ENCODE peak calls at places on chromosomes 2 and 18, in six cellular contexts. K is NB4, G is heart right ventricle, M is spleen, W is astrocyte of the spinal cord, V is fibroblast of lung. E is an unnamed sample.

GRCh38 chr2:122639176-122639575 is 883.7 kb downstream of the TSN start:
- DNase-seq in W (no peak), G (no peak), K (no peak), M (no peak), V (no peak), E (peak)

GRCh38 chr2:174873457-174873856 is 109.2 kb upstream of the CHRNA1 start:
- DNase-seq in V (peak), K (no peak), W (peak), G (no peak), M (no peak), E (no peak)

GRCh38 chr2:159592446-159592845 is 23.9 kb downstream of the BAZ2B start:
- DNase-seq in K (no peak), M (no peak), G (no peak), W (no peak), V (no peak), E (no peak)

GRCh38 chr2:174343343-174343637 is 8.5 kb downstream of the SP9 start:
- DNase-seq in K (peak), V (no peak), W (no peak), G (no peak), M (no peak), E (no peak)

GRCh38 chr2:30255466-30256408 is 24.4 kb downstream of the LBH start:
- DNase-seq in V (no peak), M (no peak), G (no peak), W (no peak), K (no peak), E (no peak)

GRCh38 chr2:130252880-130253645 is 54.8 kb upstream of the TUBA3E start:
- DNase-seq in M (no peak), K (no peak), V (peak), G (no peak), W (no peak), E (no peak)

GRCh38 chr2:237234268-237234667 is 148.6 kb downstream of the COPS8 start:
- DNase-seq in M (no peak), V (no peak), K (no peak), G (no peak), W (no peak), E (no peak)

GRCh38 chr2:202290970-202291369 is 25.4 kb downstream of the NOP58 start:
- DNase-seq in W (no peak), K (no peak), V (peak), G (no peak), M (no peak), E (no peak)

GRCh38 chr2:184646593-184646992 is 48.3 kb downstream of the ZNF804A start:
- DNase-seq in G (no peak), V (no peak), M (no peak), K (no peak), W (no peak), E (no peak)

GRCh38 chr18:63317982-63318881 is 1.3 kb downstream of the BCL2 start:
- DNase-seq in M (peak), W (no peak), G (peak), K (peak), V (no peak), E (peak)

GRCh38 chr18:58616446-58616845 is 12.4 kb downstream of the ALPK2 start:
- DNase-seq in M (no peak), W (no peak), G (no peak), V (no peak), K (no peak), E (no peak)

GRCh38 chr18:67135981-67136380 is 380.5 kb downstream of the DSEL start:
- DNase-seq in W (no peak), V (no peak), G (no peak), M (no peak), K (no peak), E (no peak)

GRCh38 chr18:44638141-44638540 is 42.5 kb upstream of the SETBP1 start:
- DNase-seq in W (no peak), M (no peak), K (no peak), V (no peak), G (no peak), E (no peak)

GRCh38 chr2:8251291-8251690 is 430.6 kb upstream of the ID2 start:
- DNase-seq in W (no peak), G (no peak), M (no peak), V (no peak), K (peak), E (no peak)

GRCh38 chr2:30225131-30225762 is 6.1 kb upstream of the LBH start:
- DNase-seq in G (peak), K (no peak), V (peak), M (peak), W (peak), E (peak)

DNA sequence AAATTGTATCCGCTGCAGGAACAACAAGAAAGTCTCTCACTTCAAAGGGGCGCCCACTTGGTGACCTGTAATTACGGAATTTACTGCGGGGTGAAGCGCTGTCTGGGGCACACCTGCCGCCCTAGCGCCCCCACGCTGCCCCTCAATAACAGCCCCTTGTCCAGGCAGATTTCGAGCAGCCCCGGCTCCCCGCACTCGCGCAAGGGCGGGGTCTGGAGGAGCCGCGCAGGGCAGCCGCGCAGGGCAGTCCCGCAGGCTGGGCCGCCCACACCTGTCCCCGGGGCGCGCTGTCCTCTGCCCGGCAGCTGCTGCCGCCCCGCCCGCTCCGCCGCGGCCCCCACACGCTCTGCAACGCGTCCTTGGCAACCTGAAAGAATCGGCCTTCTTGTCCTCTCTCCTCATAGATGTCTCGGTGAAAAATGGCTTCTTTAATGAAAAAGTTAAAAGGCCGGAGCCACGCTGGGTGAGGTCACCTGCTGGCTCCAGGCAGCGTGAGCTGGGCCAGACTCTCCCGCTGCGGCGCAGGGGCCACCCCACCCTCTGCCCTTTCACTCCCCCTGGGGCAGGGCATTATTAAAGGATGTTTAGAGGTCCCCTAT is 218.1 kb downstream of the VAPA start:
- DNase-seq in M (no peak), V (no peak), K (no peak), W (peak), G (peak), E (no peak)
- H3K4me3 ChIP-seq in M (no peak), V (no peak), K (no peak), W (peak), G (peak), E (no peak)

DNA sequence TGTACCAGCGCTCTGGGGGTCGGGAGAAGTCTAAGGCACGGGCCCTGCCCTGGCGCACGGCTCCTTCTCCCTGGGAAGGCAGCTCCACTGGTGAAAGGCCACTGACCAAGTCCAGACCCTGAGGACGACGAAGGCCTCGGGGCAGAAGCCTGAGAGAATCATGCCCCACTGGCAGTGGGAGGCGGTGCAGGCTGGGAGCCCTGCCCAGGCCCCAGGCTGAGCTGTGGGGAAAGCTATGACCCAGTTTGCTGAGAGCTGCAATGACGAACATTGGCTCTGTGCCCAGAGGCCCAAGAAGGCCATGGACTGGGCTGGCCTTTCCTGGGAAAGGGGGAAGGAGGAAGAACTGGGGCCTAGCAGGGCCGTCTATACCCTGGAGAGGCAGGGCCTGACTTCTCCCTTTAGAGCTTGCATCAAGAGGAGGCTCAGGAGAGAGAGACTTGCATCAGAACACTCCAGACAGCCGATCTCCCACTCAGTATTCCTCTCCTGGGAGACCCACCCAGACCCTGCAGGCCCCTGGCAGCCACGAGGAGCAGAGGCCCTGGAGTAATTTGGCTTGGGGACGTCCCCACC is 32.9 kb downstream of the HS1BP3 start:
- DNase-seq in M (peak), K (peak), V (peak), W (peak), G (peak), E (no peak)
- TF ChIP-seq CTCF in M (peak), K (peak), V (peak), W (peak), G (peak), E (peak)

GRCh38 chr2:61763605-61764034 is 90.2 kb downstream of the FAM161A start:
- DNase-seq in W (peak), V (peak), K (peak), M (peak), G (peak), E (peak)

GRCh38 chr2:61759718-61760117 is 94.1 kb downstream of the FAM161A start:
- DNase-seq in M (no peak), V (peak), W (peak), G (no peak), K (no peak), E (no peak)

GRCh38 chr2:61764035-61764800 is 89.6 kb downstream of the FAM161A start:
- DNase-seq in W (peak), M (peak), G (peak), K (peak), V (peak), E (peak)

GRCh38 chr2:61758991-61759390 is 94.9 kb downstream of the FAM161A start:
- DNase-seq in V (peak), G (no peak), K (peak), M (no peak), W (peak), E (no peak)

DNA sequence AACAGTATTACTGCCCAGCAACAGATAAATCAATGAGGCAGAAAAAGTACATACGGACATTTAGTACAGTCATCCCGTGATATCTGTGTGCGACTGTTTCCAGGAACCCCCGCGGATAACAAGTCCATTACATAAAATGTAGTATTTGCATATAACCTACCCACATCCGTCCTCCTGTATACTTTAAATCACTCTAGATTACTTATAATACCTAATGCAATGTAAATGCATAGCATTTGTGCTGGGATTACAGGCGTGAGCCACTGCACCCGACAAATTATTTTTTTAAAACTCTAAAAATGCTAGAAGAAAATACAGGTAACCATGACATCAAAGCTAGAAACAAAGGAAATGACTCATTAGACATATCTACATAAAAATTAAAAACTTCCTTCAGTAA is 91.6 kb downstream of the FAM161A start:
- DNase-seq in M (no peak), W (peak), V (no peak), G (no peak), K (no peak), E (peak)
- H3K4me3 ChIP-seq in M (no peak), W (no peak), V (no peak), G (no peak), K (no peak), E (no peak)

DNA sequence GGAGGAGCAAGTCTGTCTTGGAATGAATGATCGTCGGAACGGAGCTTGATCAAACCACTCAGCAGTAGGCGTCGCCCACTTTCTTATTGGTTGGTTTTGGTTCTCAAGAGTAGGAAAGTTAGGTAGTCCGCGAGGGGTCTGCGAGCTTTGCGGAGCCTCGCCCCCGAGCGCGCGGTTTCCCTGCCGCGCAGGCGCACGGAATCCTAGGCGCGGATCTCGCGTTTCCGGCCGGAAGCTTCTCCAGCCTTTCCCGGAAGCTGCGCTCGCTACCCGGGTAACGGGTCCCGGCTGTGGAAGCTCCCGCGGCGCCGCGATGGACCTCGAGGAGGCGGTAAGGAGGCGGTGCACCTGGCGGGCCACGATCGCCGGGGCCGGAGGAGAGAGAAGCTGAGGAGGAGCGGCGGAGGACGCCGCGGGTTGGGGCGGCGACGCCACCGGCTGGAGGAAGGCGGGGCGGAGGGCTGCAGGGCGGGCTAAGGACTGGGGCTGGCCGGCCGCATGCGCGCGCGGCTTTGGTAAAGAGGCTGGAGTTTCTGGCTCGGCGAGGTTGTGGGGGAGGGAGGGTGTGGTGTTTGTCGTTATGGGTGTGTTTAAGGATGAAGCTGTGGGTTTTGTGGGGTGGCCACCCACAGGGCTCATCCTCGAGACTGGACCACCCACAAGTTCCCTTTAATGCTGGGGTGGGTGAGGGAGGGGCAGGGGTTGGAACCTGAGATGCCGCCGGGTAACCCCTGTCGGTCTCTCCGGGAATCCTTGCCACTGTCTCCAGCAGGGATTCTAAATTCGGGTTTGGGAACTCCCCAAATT is at the start of gene TAF1B:
- DNase-seq in G (peak), W (peak), K (peak), M (peak), V (peak), E (peak)
- TF ChIP-seq CTCF in G (no peak), W (peak), K (no peak), M (no peak), V (peak), E (no peak)